ENCODE peak calls at places on chromosomes 3 and 15, in eight cellular contexts. G, V, Y, T, U, N, O and Z are unnamed samples.

GRCh38 chr3:101935081-101935480 is 85.8 kb downstream of the NFKBIZ start:
- DNase-seq in G (no peak), V (peak), Y (no peak), T (no peak), U (no peak), N (no peak), O (no peak), Z (no peak)

GRCh38 chr3:134291300-134292254 is 40.9 kb upstream of the RYK start:
- DNase-seq in G (no peak), V (no peak), Y (peak), T (no peak), U (no peak), N (no peak), O (peak), Z (no peak)

GRCh38 chr15:54277834-54278233 is 299.6 kb downstream of the UNC13C start:
- DNase-seq in G (no peak), V (no peak), Y (no peak), T (no peak), U (no peak), N (no peak), O (no peak), Z (no peak)

GRCh38 chr15:75195122-75195765 is 6.4 kb upstream of the C15orf39 start:
- DNase-seq in G (no peak), V (no peak), Y (no peak), T (no peak), U (no peak), N (peak), O (no peak), Z (no peak)

GRCh38 chr3:177633671-177634207 is 436.5 kb upstream of the TBL1XR1 start:
- DNase-seq in G (no peak), V (no peak), Y (peak), T (no peak), U (no peak), N (no peak), O (peak), Z (no peak)

GRCh38 chr3:5126586-5126985 is 4.5 kb downstream of the ARL8B start:
- DNase-seq in G (no peak), V (peak), Y (no peak), T (no peak), U (no peak), N (no peak), O (peak), Z (no peak)

GRCh38 chr3:113948015-113948917 is 453 bp downstream of the ZDHHC23 start:
- DNase-seq in G (no peak), V (peak), Y (no peak), T (peak), U (no peak), N (peak), O (no peak), Z (peak)

GRCh38 chr3:183158552-183159006 is 4.0 kb downstream of the LAMP3 start:
- DNase-seq in G (peak), V (peak), Y (peak), T (no peak), U (no peak), N (no peak), O (peak), Z (peak)

GRCh38 chr3:191528589-191528988 is 67.6 kb downstream of the PYDC2 start:
- DNase-seq in G (no peak), V (peak), Y (peak), T (no peak), U (no peak), N (no peak), O (no peak), Z (no peak)

GRCh38 chr3:81477740-81478139 is 283.7 kb downstream of the GBE1 start:
- DNase-seq in G (no peak), V (no peak), Y (no peak), T (no peak), U (no peak), N (no peak), O (no peak), Z (no peak)

GRCh38 chr3:179450321-179450720 is 949 bp downstream of the GNB4 start:
- DNase-seq in G (no peak), V (no peak), Y (peak), T (no peak), U (no peak), N (no peak), O (peak), Z (no peak)

GRCh38 chr15:70045045-70045444 is 52.7 kb downstream of the TLE3 start:
- DNase-seq in G (no peak), V (peak), Y (no peak), T (no peak), U (no peak), N (no peak), O (peak), Z (no peak)

GRCh38 chr15:57718309-57718708 is 11.8 kb downstream of the POLR2M start:
- DNase-seq in G (no peak), V (no peak), Y (no peak), T (no peak), U (no peak), N (no peak), O (no peak), Z (no peak)

GRCh38 chr3:165336786-165337185 is 140.6 kb upstream of the SLITRK3 start:
- DNase-seq in G (no peak), V (no peak), Y (peak), T (no peak), U (no peak), N (no peak), O (no peak), Z (no peak)

GRCh38 chr3:37824954-37825328 is 36.7 kb upstream of the CTDSPL start:
- DNase-seq in G (no peak), V (peak), Y (no peak), T (no peak), U (no peak), N (no peak), O (no peak), Z (no peak)

GRCh38 chr15:94582368-94582767 is 351.0 kb downstream of the MCTP2 start:
- DNase-seq in G (no peak), V (peak), Y (no peak), T (no peak), U (no peak), N (no peak), O (no peak), Z (peak)

GRCh38 chr3:136883967-136884720 is 22.1 kb downstream of the NCK1 start:
- DNase-seq in G (no peak), V (no peak), Y (no peak), T (no peak), U (no peak), N (no peak), O (no peak), Z (no peak)

GRCh38 chr15:92071030-92071644 is 217.6 kb downstream of the SLCO3A1 start:
- DNase-seq in G (no peak), V (no peak), Y (no peak), T (no peak), U (no peak), N (peak), O (no peak), Z (no peak)

GRCh38 chr15:71447328-71448250 is 332.3 kb downstream of the THSD4 start:
- DNase-seq in G (peak), V (peak), Y (peak), T (no peak), U (peak), N (no peak), O (peak), Z (no peak)

GRCh38 chr3:176428552-176428951 is 768.7 kb downstream of the TBL1XR1 start:
- DNase-seq in G (no peak), V (no peak), Y (no peak), T (no peak), U (no peak), N (no peak), O (no peak), Z (no peak)

GRCh38 chr15:74318376-74319137 is 48.9 kb downstream of the CYP11A1 start:
- DNase-seq in G (no peak), V (no peak), Y (peak), T (no peak), U (no peak), N (no peak), O (no peak), Z (no peak)

GRCh38 chr15:30922469-30923311 is 19.0 kb downstream of the FAN1 start:
- DNase-seq in G (peak), V (peak), Y (peak), T (no peak), U (no peak), N (no peak), O (peak), Z (no peak)

GRCh38 chr3:59411176-59411575 is 361.4 kb upstream of the CFAP20DC start:
- DNase-seq in G (no peak), V (peak), Y (no peak), T (no peak), U (no peak), N (no peak), O (no peak), Z (no peak)

GRCh38 chr15:25892126-25892525 is 29.0 kb upstream of the ATP10A start:
- DNase-seq in G (peak), V (peak), Y (peak), T (no peak), U (no peak), N (no peak), O (peak), Z (no peak)

GRCh38 chr3:36648241-36649034 is 115.9 kb downstream of the DCLK3 start:
- DNase-seq in G (peak), V (peak), Y (peak), T (no peak), U (peak), N (no peak), O (peak), Z (no peak)

GRCh38 chr3:32817561-32818430 is at the start of gene TRIM71:
- DNase-seq in G (no peak), V (no peak), Y (peak), T (no peak), U (no peak), N (peak), O (no peak), Z (peak)

GRCh38 chr3:44885618-44886017 is 11.2 kb downstream of the TGM4 start:
- DNase-seq in G (peak), V (peak), Y (peak), T (no peak), U (peak), N (no peak), O (peak), Z (no peak)

GRCh38 chr15:25058080-25058785 is 103.4 kb downstream of the SNRPN start:
- DNase-seq in G (no peak), V (no peak), Y (no peak), T (peak), U (no peak), N (no peak), O (no peak), Z (peak)

GRCh38 chr15:25871403-25871802 is 8.3 kb upstream of the ATP10A start:
- DNase-seq in G (no peak), V (no peak), Y (no peak), T (no peak), U (no peak), N (no peak), O (no peak), Z (no peak)

GRCh38 chr15:74200871-74201419 is 1.6 kb downstream of the STRA6 start:
- DNase-seq in G (no peak), V (no peak), Y (peak), T (no peak), U (no peak), N (peak), O (peak), Z (no peak)

GRCh38 chr15:88218557-88219214 is 37.9 kb downstream of the NTRK3 start:
- DNase-seq in G (no peak), V (no peak), Y (no peak), T (no peak), U (no peak), N (no peak), O (no peak), Z (no peak)

GRCh38 chr15:62573856-62574255 is 408.8 kb upstream of the C2CD4B start:
- DNase-seq in G (no peak), V (no peak), Y (no peak), T (no peak), U (no peak), N (no peak), O (no peak), Z (no peak)

GRCh38 chr3:99929409-99930139 is 111.9 kb downstream of the CMSS1 start:
- DNase-seq in G (no peak), V (peak), Y (peak), T (no peak), U (peak), N (no peak), O (peak), Z (no peak)

GRCh38 chr3:52834871-52835501 is at the start of gene MUSTN1:
- DNase-seq in G (no peak), V (no peak), Y (peak), T (peak), U (no peak), N (peak), O (peak), Z (no peak)

GRCh38 chr15:59371458-59372351 is 966 bp downstream of the MYO1E start:
- DNase-seq in G (no peak), V (no peak), Y (no peak), T (peak), U (no peak), N (peak), O (no peak), Z (peak)

GRCh38 chr15:74609938-74610301 is 5.7 kb upstream of the CLK3 start:
- DNase-seq in G (no peak), V (no peak), Y (no peak), T (no peak), U (no peak), N (peak), O (no peak), Z (no peak)

DNA sequence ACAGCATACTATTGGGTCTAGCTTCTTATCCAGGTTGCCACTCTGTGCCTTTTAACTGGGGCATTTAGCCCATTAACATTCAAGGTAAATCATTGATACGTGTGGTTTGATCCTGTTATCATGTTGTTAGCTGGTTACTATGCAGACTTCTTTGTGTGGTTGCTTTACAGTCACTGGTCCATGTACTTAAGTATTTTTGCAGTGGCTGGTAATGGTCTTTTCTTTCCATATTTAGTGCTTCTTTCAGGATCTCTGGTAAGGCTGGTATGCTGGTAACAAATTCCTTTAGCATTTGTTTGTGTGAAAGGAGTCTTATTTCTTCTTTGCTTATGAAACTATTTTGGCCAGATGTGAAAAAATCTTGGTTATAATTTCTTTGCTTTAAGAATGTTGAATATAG is 39.5 kb downstream of the CCR1 start:
- DNase-seq in G (no peak), V (no peak), Y (peak), T (no peak), U (no peak), N (no peak), O (peak), Z (no peak)
- TF ChIP-seq CTCF in G (no peak), V (no peak), Y (no peak), T (no peak), U (no peak), N (no peak), O (no peak), Z (no peak)

DNA sequence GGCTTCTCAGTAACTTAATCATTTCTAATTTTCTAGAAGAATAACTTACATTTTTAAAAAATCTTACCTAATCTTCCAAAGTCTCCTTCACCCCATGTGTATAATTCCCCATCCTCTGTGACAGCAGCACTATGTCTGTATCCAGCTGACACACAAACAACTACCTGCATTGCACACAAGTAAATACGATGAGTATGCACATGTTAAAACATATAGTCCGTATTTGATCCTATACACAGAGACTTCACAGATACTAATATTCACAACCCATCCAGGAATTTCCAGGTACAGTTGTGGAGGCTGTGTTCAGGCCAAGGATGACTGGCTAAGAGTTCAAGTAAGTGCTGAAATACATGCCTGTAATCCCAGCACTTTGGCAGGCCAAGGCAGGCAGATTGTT is 78.6 kb downstream of the HERC1 start:
- DNase-seq in G (no peak), V (no peak), Y (no peak), T (no peak), U (no peak), N (no peak), O (no peak), Z (no peak)
- TF ChIP-seq CTCF in G (no peak), V (no peak), Y (no peak), T (no peak), U (no peak), N (no peak), O (no peak), Z (no peak)

DNA sequence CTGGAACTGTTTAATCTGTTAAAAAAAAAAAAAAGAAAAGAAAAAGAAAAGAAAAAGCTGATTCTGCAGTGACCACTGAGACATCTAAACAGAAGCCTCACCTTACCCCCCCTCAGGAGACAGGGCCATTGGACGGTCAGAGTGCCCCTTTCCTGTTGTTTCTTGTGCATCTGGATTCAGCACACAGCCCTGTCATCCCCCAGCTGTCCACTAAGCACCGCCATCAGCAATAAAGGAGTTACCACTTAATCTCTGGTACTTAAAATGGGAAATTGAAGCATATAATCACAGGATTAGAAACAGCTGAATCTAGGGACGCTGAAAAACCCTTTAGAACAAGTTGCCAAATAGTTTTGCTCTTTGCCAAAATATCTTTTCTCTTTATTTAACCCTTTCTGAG is 62.5 kb downstream of the TRIM69 start:
- DNase-seq in G (no peak), V (no peak), Y (no peak), T (no peak), U (no peak), N (no peak), O (no peak), Z (no peak)
- TF ChIP-seq CTCF in G (peak), V (peak), Y (peak), T (no peak), U (peak), N (no peak), O (no peak), Z (peak)

GRCh38 chr3:157201648-157202278 is 41.8 kb upstream of the CCNL1 start:
- DNase-seq in G (peak), V (peak), Y (peak), T (no peak), U (no peak), N (no peak), O (peak), Z (peak)
- TF ChIP-seq CTCF in G (peak), V (peak), Y (peak), T (peak), U (peak), N (peak), O (peak), Z (peak)

GRCh38 chr3:122307288-122307687 is 17.8 kb upstream of the CSTA start:
- DNase-seq in G (no peak), V (no peak), Y (no peak), T (no peak), U (no peak), N (no peak), O (no peak), Z (no peak)

GRCh38 chr3:122306622-122306953 is 18.5 kb upstream of the CSTA start:
- DNase-seq in G (no peak), V (no peak), Y (no peak), T (no peak), U (no peak), N (no peak), O (no peak), Z (no peak)

GRCh38 chr3:122307987-122308386 is 17.1 kb upstream of the CSTA start:
- DNase-seq in G (no peak), V (no peak), Y (no peak), T (no peak), U (no peak), N (no peak), O (no peak), Z (no peak)

GRCh38 chr3:122310361-122310760 is 14.7 kb upstream of the CSTA start:
- DNase-seq in G (no peak), V (peak), Y (no peak), T (no peak), U (no peak), N (no peak), O (no peak), Z (no peak)

DNA sequence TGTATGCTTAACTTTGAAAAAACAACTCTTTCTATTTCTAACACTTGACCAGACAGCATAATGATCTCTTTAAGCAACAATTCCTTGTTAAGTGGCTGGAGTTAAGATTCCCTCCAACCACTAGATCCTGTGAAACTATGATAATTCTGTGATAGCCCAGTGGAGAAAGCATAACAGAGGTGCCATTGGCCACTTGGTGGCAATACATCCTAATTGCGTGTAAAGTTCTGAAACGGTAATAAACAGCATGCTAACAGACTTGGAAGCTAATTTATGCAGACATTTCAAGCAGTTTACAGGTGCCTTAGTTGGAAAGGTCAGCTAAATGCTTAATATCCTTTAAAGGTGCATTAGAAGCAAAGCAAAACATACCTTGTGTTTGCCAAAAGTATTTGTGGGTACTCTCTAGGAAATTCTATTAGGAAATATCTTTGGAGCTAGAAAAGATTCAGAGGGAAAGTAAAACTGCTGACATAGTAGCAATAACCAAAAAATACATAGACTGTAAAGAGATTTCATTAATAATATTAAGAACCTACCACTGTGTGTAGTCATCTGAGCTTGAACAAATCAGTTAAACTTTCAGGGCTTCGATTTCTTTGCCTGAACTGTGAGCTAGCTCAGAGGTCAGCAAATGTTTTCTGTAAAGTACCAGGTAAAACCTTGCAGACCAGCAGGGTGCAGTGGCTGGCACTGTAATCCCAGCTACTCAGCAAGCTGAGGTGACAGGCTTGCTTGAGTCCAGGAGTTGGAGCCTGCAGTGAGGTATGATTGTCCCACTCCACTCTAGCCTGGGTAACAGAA is 19.0 kb upstream of the CSTA start:
- DNase-seq in G (no peak), V (peak), Y (no peak), T (no peak), U (no peak), N (no peak), O (no peak), Z (no peak)
- TF ChIP-seq CTCF in G (peak), V (peak), Y (no peak), T (no peak), U (peak), N (no peak), O (no peak), Z (peak)